ENCODE peak calls at places on chromosomes 4 and X, in eight cellular contexts. One of them, this sample, is unnamed.

GRCh38 chrX:39819921-39820849 is 277.6 kb downstream of the BCOR start:
- DNase-seq in activated T-helper 1 cell treated with Interleukin-2 at 50 U/mL for 16 hours: no peak
- DNase-seq in SW 1271: no peak
- DNase-seq in CD4-positive, alpha-beta T cell: no peak
- DNase-seq in EH: no peak
- DNase-seq in activated CD8-positive, alpha-beta memory T cell treated with anti-CD3 and anti-CD28 coated beads for 4 hours: no peak
- DNase-seq in A172: no peak
- DNase-seq in tibial nerve: peak
- DNase-seq in this sample: no peak

GRCh38 chrX:46381630-46382029 is 163.6 kb downstream of the ZNF674 start:
- DNase-seq in SW 1271: no peak
- DNase-seq in A172: peak
- DNase-seq in activated CD8-positive, alpha-beta memory T cell treated with anti-CD3 and anti-CD28 coated beads for 4 hours: no peak
- DNase-seq in tibial nerve: peak
- DNase-seq in CD4-positive, alpha-beta T cell: no peak
- DNase-seq in EH: peak
- DNase-seq in activated T-helper 1 cell treated with Interleukin-2 at 50 U/mL for 16 hours: no peak
- DNase-seq in this sample: no peak

GRCh38 chr4:46889410-46889809 is 19.6 kb downstream of the COX7B2 start:
- DNase-seq in CD4-positive, alpha-beta T cell: no peak
- DNase-seq in activated CD8-positive, alpha-beta memory T cell treated with anti-CD3 and anti-CD28 coated beads for 4 hours: no peak
- DNase-seq in SW 1271: no peak
- DNase-seq in A172: no peak
- DNase-seq in tibial nerve: no peak
- DNase-seq in EH: no peak
- DNase-seq in activated T-helper 1 cell treated with Interleukin-2 at 50 U/mL for 16 hours: no peak
- DNase-seq in this sample: no peak

GRCh38 chrX:16215660-16216059 is 48.4 kb downstream of the MAGEB17 start:
- DNase-seq in activated CD8-positive, alpha-beta memory T cell treated with anti-CD3 and anti-CD28 coated beads for 4 hours: no peak
- DNase-seq in A172: no peak
- DNase-seq in CD4-positive, alpha-beta T cell: no peak
- DNase-seq in tibial nerve: no peak
- DNase-seq in SW 1271: no peak
- DNase-seq in activated T-helper 1 cell treated with Interleukin-2 at 50 U/mL for 16 hours: no peak
- DNase-seq in EH: no peak
- DNase-seq in this sample: no peak

GRCh38 chr4:5710065-5710961 is 688 bp upstream of the EVC start:
- DNase-seq in tibial nerve: no peak
- DNase-seq in A172: no peak
- DNase-seq in SW 1271: no peak
- DNase-seq in activated CD8-positive, alpha-beta memory T cell treated with anti-CD3 and anti-CD28 coated beads for 4 hours: no peak
- DNase-seq in CD4-positive, alpha-beta T cell: no peak
- DNase-seq in EH: peak
- DNase-seq in activated T-helper 1 cell treated with Interleukin-2 at 50 U/mL for 16 hours: no peak
- DNase-seq in this sample: peak

GRCh38 chrX:115462406-115462805 is 98.6 kb upstream of the PLS3 start:
- DNase-seq in EH: no peak
- DNase-seq in activated T-helper 1 cell treated with Interleukin-2 at 50 U/mL for 16 hours: no peak
- DNase-seq in tibial nerve: no peak
- DNase-seq in CD4-positive, alpha-beta T cell: no peak
- DNase-seq in activated CD8-positive, alpha-beta memory T cell treated with anti-CD3 and anti-CD28 coated beads for 4 hours: no peak
- DNase-seq in A172: no peak
- DNase-seq in SW 1271: no peak
- DNase-seq in this sample: no peak

GRCh38 chr4:82905205-82905604 is 4.7 kb downstream of the THAP9 start:
- DNase-seq in A172: peak
- DNase-seq in tibial nerve: no peak
- DNase-seq in activated CD8-positive, alpha-beta memory T cell treated with anti-CD3 and anti-CD28 coated beads for 4 hours: peak
- DNase-seq in SW 1271: no peak
- DNase-seq in activated T-helper 1 cell treated with Interleukin-2 at 50 U/mL for 16 hours: no peak
- DNase-seq in CD4-positive, alpha-beta T cell: no peak
- DNase-seq in EH: peak
- DNase-seq in this sample: peak

GRCh38 chr4:135411251-135411650 is 1209.7 kb upstream of the PABPC4L start:
- DNase-seq in EH: no peak
- DNase-seq in activated T-helper 1 cell treated with Interleukin-2 at 50 U/mL for 16 hours: no peak
- DNase-seq in CD4-positive, alpha-beta T cell: no peak
- DNase-seq in SW 1271: no peak
- DNase-seq in A172: no peak
- DNase-seq in tibial nerve: no peak
- DNase-seq in activated CD8-positive, alpha-beta memory T cell treated with anti-CD3 and anti-CD28 coated beads for 4 hours: no peak
- DNase-seq in this sample: no peak

GRCh38 chrX:84216406-84216805 is 28.4 kb upstream of the RPS6KA6 start:
- DNase-seq in EH: no peak
- DNase-seq in SW 1271: no peak
- DNase-seq in CD4-positive, alpha-beta T cell: no peak
- DNase-seq in activated T-helper 1 cell treated with Interleukin-2 at 50 U/mL for 16 hours: no peak
- DNase-seq in activated CD8-positive, alpha-beta memory T cell treated with anti-CD3 and anti-CD28 coated beads for 4 hours: no peak
- DNase-seq in tibial nerve: no peak
- DNase-seq in A172: no peak
- DNase-seq in this sample: no peak

GRCh38 chr4:81314897-81315470 is 100.0 kb upstream of the PRKG2 start:
- DNase-seq in activated T-helper 1 cell treated with Interleukin-2 at 50 U/mL for 16 hours: no peak
- DNase-seq in activated CD8-positive, alpha-beta memory T cell treated with anti-CD3 and anti-CD28 coated beads for 4 hours: no peak
- DNase-seq in EH: peak
- DNase-seq in A172: no peak
- DNase-seq in CD4-positive, alpha-beta T cell: no peak
- DNase-seq in tibial nerve: no peak
- DNase-seq in SW 1271: no peak
- DNase-seq in this sample: peak

GRCh38 chrX:97126020-97126419 is 242.3 kb downstream of the RPA4 start:
- DNase-seq in activated T-helper 1 cell treated with Interleukin-2 at 50 U/mL for 16 hours: no peak
- DNase-seq in CD4-positive, alpha-beta T cell: no peak
- DNase-seq in SW 1271: no peak
- DNase-seq in tibial nerve: no peak
- DNase-seq in EH: peak
- DNase-seq in activated CD8-positive, alpha-beta memory T cell treated with anti-CD3 and anti-CD28 coated beads for 4 hours: no peak
- DNase-seq in A172: no peak
- DNase-seq in this sample: no peak

GRCh38 chr4:88006956-88007303 is 505 bp upstream of the PKD2 start:
- DNase-seq in EH: no peak
- DNase-seq in CD4-positive, alpha-beta T cell: no peak
- DNase-seq in activated CD8-positive, alpha-beta memory T cell treated with anti-CD3 and anti-CD28 coated beads for 4 hours: no peak
- DNase-seq in A172: no peak
- DNase-seq in SW 1271: no peak
- DNase-seq in tibial nerve: no peak
- DNase-seq in activated T-helper 1 cell treated with Interleukin-2 at 50 U/mL for 16 hours: no peak
- DNase-seq in this sample: no peak

GRCh38 chr4:7546809-7547367 is 112.2 kb upstream of the PSAPL1 start:
- DNase-seq in EH: peak
- DNase-seq in activated T-helper 1 cell treated with Interleukin-2 at 50 U/mL for 16 hours: no peak
- DNase-seq in SW 1271: no peak
- DNase-seq in CD4-positive, alpha-beta T cell: no peak
- DNase-seq in A172: peak
- DNase-seq in activated CD8-positive, alpha-beta memory T cell treated with anti-CD3 and anti-CD28 coated beads for 4 hours: no peak
- DNase-seq in tibial nerve: no peak
- DNase-seq in this sample: no peak

GRCh38 chr4:144633215-144633614 is 12.7 kb upstream of the HHIP start:
- DNase-seq in tibial nerve: no peak
- DNase-seq in CD4-positive, alpha-beta T cell: no peak
- DNase-seq in A172: no peak
- DNase-seq in activated CD8-positive, alpha-beta memory T cell treated with anti-CD3 and anti-CD28 coated beads for 4 hours: no peak
- DNase-seq in EH: no peak
- DNase-seq in activated T-helper 1 cell treated with Interleukin-2 at 50 U/mL for 16 hours: no peak
- DNase-seq in SW 1271: no peak
- DNase-seq in this sample: no peak

GRCh38 chr4:152098365-152099060 is 337.7 kb upstream of the GATB start:
- DNase-seq in activated T-helper 1 cell treated with Interleukin-2 at 50 U/mL for 16 hours: no peak
- DNase-seq in tibial nerve: no peak
- DNase-seq in SW 1271: no peak
- DNase-seq in CD4-positive, alpha-beta T cell: no peak
- DNase-seq in activated CD8-positive, alpha-beta memory T cell treated with anti-CD3 and anti-CD28 coated beads for 4 hours: no peak
- DNase-seq in A172: no peak
- DNase-seq in EH: no peak
- DNase-seq in this sample: no peak

GRCh38 chrX:124028177-124028576 is 66.7 kb downstream of the STAG2 start:
- DNase-seq in activated T-helper 1 cell treated with Interleukin-2 at 50 U/mL for 16 hours: no peak
- DNase-seq in activated CD8-positive, alpha-beta memory T cell treated with anti-CD3 and anti-CD28 coated beads for 4 hours: no peak
- DNase-seq in EH: peak
- DNase-seq in tibial nerve: no peak
- DNase-seq in A172: peak
- DNase-seq in SW 1271: no peak
- DNase-seq in CD4-positive, alpha-beta T cell: no peak
- DNase-seq in this sample: no peak

GRCh38 chrX:107728342-107729099 is 47.1 kb downstream of the TSC22D3 start:
- DNase-seq in SW 1271: no peak
- DNase-seq in CD4-positive, alpha-beta T cell: no peak
- DNase-seq in activated CD8-positive, alpha-beta memory T cell treated with anti-CD3 and anti-CD28 coated beads for 4 hours: no peak
- DNase-seq in A172: no peak
- DNase-seq in EH: no peak
- DNase-seq in activated T-helper 1 cell treated with Interleukin-2 at 50 U/mL for 16 hours: no peak
- DNase-seq in tibial nerve: no peak
- DNase-seq in this sample: no peak

GRCh38 chr4:26346203-26346620 is 25.4 kb downstream of the RBPJ start:
- DNase-seq in activated CD8-positive, alpha-beta memory T cell treated with anti-CD3 and anti-CD28 coated beads for 4 hours: no peak
- DNase-seq in EH: no peak
- DNase-seq in activated T-helper 1 cell treated with Interleukin-2 at 50 U/mL for 16 hours: no peak
- DNase-seq in tibial nerve: no peak
- DNase-seq in A172: peak
- DNase-seq in SW 1271: no peak
- DNase-seq in CD4-positive, alpha-beta T cell: no peak
- DNase-seq in this sample: peak

GRCh38 chr4:186132577-186133277 is 28.2 kb downstream of the FAM149A start:
- DNase-seq in SW 1271: no peak
- DNase-seq in EH: peak
- DNase-seq in tibial nerve: no peak
- DNase-seq in CD4-positive, alpha-beta T cell: no peak
- DNase-seq in A172: peak
- DNase-seq in activated CD8-positive, alpha-beta memory T cell treated with anti-CD3 and anti-CD28 coated beads for 4 hours: no peak
- DNase-seq in activated T-helper 1 cell treated with Interleukin-2 at 50 U/mL for 16 hours: no peak
- DNase-seq in this sample: peak

GRCh38 chrX:136879001-136879667 is 1.4 kb downstream of the RBMX start:
- DNase-seq in A172: no peak
- DNase-seq in tibial nerve: no peak
- DNase-seq in activated CD8-positive, alpha-beta memory T cell treated with anti-CD3 and anti-CD28 coated beads for 4 hours: no peak
- DNase-seq in CD4-positive, alpha-beta T cell: no peak
- DNase-seq in activated T-helper 1 cell treated with Interleukin-2 at 50 U/mL for 16 hours: no peak
- DNase-seq in SW 1271: peak
- DNase-seq in EH: peak
- DNase-seq in this sample: no peak

GRCh38 chrX:153338836-153339235 is 4.9 kb downstream of the ZNF275 start:
- DNase-seq in SW 1271: no peak
- DNase-seq in activated CD8-positive, alpha-beta memory T cell treated with anti-CD3 and anti-CD28 coated beads for 4 hours: no peak
- DNase-seq in EH: no peak
- DNase-seq in CD4-positive, alpha-beta T cell: no peak
- DNase-seq in A172: no peak
- DNase-seq in tibial nerve: no peak
- DNase-seq in activated T-helper 1 cell treated with Interleukin-2 at 50 U/mL for 16 hours: no peak
- DNase-seq in this sample: no peak

GRCh38 chr4:2954358-2955185 is 8.6 kb downstream of the NOP14 start:
- DNase-seq in SW 1271: no peak
- DNase-seq in activated T-helper 1 cell treated with Interleukin-2 at 50 U/mL for 16 hours: no peak
- DNase-seq in activated CD8-positive, alpha-beta memory T cell treated with anti-CD3 and anti-CD28 coated beads for 4 hours: no peak
- DNase-seq in A172: no peak
- DNase-seq in tibial nerve: no peak
- DNase-seq in CD4-positive, alpha-beta T cell: peak
- DNase-seq in EH: no peak
- DNase-seq in this sample: no peak

GRCh38 chrX:94123062-94123461 is 449.1 kb downstream of the FAM133A start:
- DNase-seq in A172: no peak
- DNase-seq in EH: no peak
- DNase-seq in SW 1271: no peak
- DNase-seq in CD4-positive, alpha-beta T cell: no peak
- DNase-seq in activated CD8-positive, alpha-beta memory T cell treated with anti-CD3 and anti-CD28 coated beads for 4 hours: no peak
- DNase-seq in activated T-helper 1 cell treated with Interleukin-2 at 50 U/mL for 16 hours: no peak
- DNase-seq in tibial nerve: no peak
- DNase-seq in this sample: no peak

GRCh38 chrX:39912126-39912525 is 185.6 kb downstream of the BCOR start:
- DNase-seq in activated CD8-positive, alpha-beta memory T cell treated with anti-CD3 and anti-CD28 coated beads for 4 hours: no peak
- DNase-seq in CD4-positive, alpha-beta T cell: no peak
- DNase-seq in A172: no peak
- DNase-seq in SW 1271: no peak
- DNase-seq in EH: no peak
- DNase-seq in tibial nerve: no peak
- DNase-seq in activated T-helper 1 cell treated with Interleukin-2 at 50 U/mL for 16 hours: no peak
- DNase-seq in this sample: no peak

GRCh38 chr4:22385615-22386014 is 130.3 kb downstream of the ADGRA3 start:
- DNase-seq in activated T-helper 1 cell treated with Interleukin-2 at 50 U/mL for 16 hours: no peak
- DNase-seq in SW 1271: peak
- DNase-seq in A172: peak
- DNase-seq in EH: peak
- DNase-seq in activated CD8-positive, alpha-beta memory T cell treated with anti-CD3 and anti-CD28 coated beads for 4 hours: no peak
- DNase-seq in tibial nerve: no peak
- DNase-seq in CD4-positive, alpha-beta T cell: no peak
- DNase-seq in this sample: peak

GRCh38 chr4:145635630-145636029 is 16.4 kb downstream of the MMAA start:
- DNase-seq in A172: no peak
- DNase-seq in EH: peak
- DNase-seq in activated T-helper 1 cell treated with Interleukin-2 at 50 U/mL for 16 hours: no peak
- DNase-seq in SW 1271: no peak
- DNase-seq in activated CD8-positive, alpha-beta memory T cell treated with anti-CD3 and anti-CD28 coated beads for 4 hours: no peak
- DNase-seq in tibial nerve: no peak
- DNase-seq in CD4-positive, alpha-beta T cell: no peak
- DNase-seq in this sample: no peak

GRCh38 chr4:139875456-139875855 is 209.8 kb downstream of the MGST2 start:
- DNase-seq in activated CD8-positive, alpha-beta memory T cell treated with anti-CD3 and anti-CD28 coated beads for 4 hours: no peak
- DNase-seq in CD4-positive, alpha-beta T cell: no peak
- DNase-seq in SW 1271: no peak
- DNase-seq in A172: no peak
- DNase-seq in EH: no peak
- DNase-seq in tibial nerve: no peak
- DNase-seq in activated T-helper 1 cell treated with Interleukin-2 at 50 U/mL for 16 hours: no peak
- DNase-seq in this sample: no peak

GRCh38 chrX:118226060-118226428 is 109.4 kb upstream of the KLHL13 start:
- DNase-seq in activated CD8-positive, alpha-beta memory T cell treated with anti-CD3 and anti-CD28 coated beads for 4 hours: no peak
- DNase-seq in activated T-helper 1 cell treated with Interleukin-2 at 50 U/mL for 16 hours: no peak
- DNase-seq in A172: no peak
- DNase-seq in EH: no peak
- DNase-seq in SW 1271: no peak
- DNase-seq in CD4-positive, alpha-beta T cell: no peak
- DNase-seq in tibial nerve: no peak
- DNase-seq in this sample: peak

GRCh38 chr4:166043801-166044200 is 170.8 kb downstream of the TLL1 start:
- DNase-seq in SW 1271: no peak
- DNase-seq in activated CD8-positive, alpha-beta memory T cell treated with anti-CD3 and anti-CD28 coated beads for 4 hours: no peak
- DNase-seq in EH: peak
- DNase-seq in activated T-helper 1 cell treated with Interleukin-2 at 50 U/mL for 16 hours: no peak
- DNase-seq in A172: no peak
- DNase-seq in tibial nerve: no peak
- DNase-seq in CD4-positive, alpha-beta T cell: no peak
- DNase-seq in this sample: no peak

GRCh38 chr4:110629214-110629754 is 6.4 kb upstream of the PITX2 start:
- DNase-seq in EH: no peak
- DNase-seq in CD4-positive, alpha-beta T cell: no peak
- DNase-seq in activated T-helper 1 cell treated with Interleukin-2 at 50 U/mL for 16 hours: no peak
- DNase-seq in tibial nerve: no peak
- DNase-seq in A172: no peak
- DNase-seq in SW 1271: no peak
- DNase-seq in activated CD8-positive, alpha-beta memory T cell treated with anti-CD3 and anti-CD28 coated beads for 4 hours: no peak
- DNase-seq in this sample: no peak

GRCh38 chr4:52977252-52977651 is 115.1 kb downstream of the RASL11B start:
- DNase-seq in activated CD8-positive, alpha-beta memory T cell treated with anti-CD3 and anti-CD28 coated beads for 4 hours: no peak
- DNase-seq in activated T-helper 1 cell treated with Interleukin-2 at 50 U/mL for 16 hours: no peak
- DNase-seq in CD4-positive, alpha-beta T cell: no peak
- DNase-seq in EH: no peak
- DNase-seq in A172: no peak
- DNase-seq in tibial nerve: no peak
- DNase-seq in SW 1271: no peak
- DNase-seq in this sample: no peak

GRCh38 chr4:2059034-2059725 is at the start of gene NAT8L:
- DNase-seq in tibial nerve: no peak
- DNase-seq in A172: peak
- DNase-seq in SW 1271: peak
- DNase-seq in activated T-helper 1 cell treated with Interleukin-2 at 50 U/mL for 16 hours: no peak
- DNase-seq in CD4-positive, alpha-beta T cell: no peak
- DNase-seq in activated CD8-positive, alpha-beta memory T cell treated with anti-CD3 and anti-CD28 coated beads for 4 hours: no peak
- DNase-seq in EH: peak
- DNase-seq in this sample: peak

This sample was measured in kidney glomerular epithelial cell.